ENCODE peak calls at places on chromosomes 2 and 18, in six cellular contexts. W, T, U, O, B and I are unnamed samples.

GRCh38 chr2:130882991-130883390 is 46.3 kb downstream of the ARHGEF4 start:
- DNase-seq in O (no peak), T (no peak), U (no peak), W (no peak), B (no peak), I (no peak)

GRCh38 chr2:201735486-201735885 is 37.0 kb upstream of the MPP4 start:
- DNase-seq in W (no peak), U (no peak), T (no peak), B (no peak), O (no peak), I (no peak)

GRCh38 chr18:78743078-78743477 is 236.5 kb upstream of the SALL3 start:
- DNase-seq in B (no peak), O (no peak), W (no peak), T (no peak), U (no peak), I (peak; percentile 5)

GRCh38 chr18:58965930-58966662 is 101.4 kb downstream of the ZNF532 start:
- DNase-seq in T (no peak), B (no peak), U (no peak), W (no peak), O (no peak), I (no peak)

GRCh38 chr2:9752441-9753275 is 90.6 kb upstream of the TAF1B start:
- DNase-seq in T (peak; percentile 33), B (peak; percentile 41), O (no peak), W (no peak), U (no peak), I (no peak)

GRCh38 chr2:230069418-230069817 is 694 bp upstream of the SLC16A14 start:
- DNase-seq in W (no peak), O (no peak), U (no peak), B (no peak), T (no peak), I (no peak)

GRCh38 chr18:3383381-3383915 is 66.5 kb upstream of the TGIF1 start:
- DNase-seq in B (no peak), O (peak; percentile 36), W (no peak), T (peak; percentile 16), U (no peak), I (peak; percentile 31)

GRCh38 chr2:223166975-223167650 is 115.1 kb downstream of the KCNE4 start:
- DNase-seq in U (no peak), O (no peak), T (no peak), B (no peak), W (no peak), I (no peak)

GRCh38 chr2:41962912-41963652 is 84.7 kb upstream of the PKDCC start:
- DNase-seq in O (no peak), B (no peak), W (no peak), U (no peak), T (peak; percentile 56), I (no peak)

GRCh38 chr2:179428659-179429058 is 164.0 kb upstream of the SESTD1 start:
- DNase-seq in O (peak; percentile 48), U (no peak), W (no peak), B (no peak), T (peak; percentile 19), I (no peak)

GRCh38 chr18:57943723-57944122 is 100.3 kb upstream of the NEDD4L start:
- DNase-seq in T (no peak), B (peak; percentile 48), W (no peak), U (no peak), O (no peak), I (peak; percentile 64)

GRCh38 chr2:185219981-185220380 is 518.6 kb upstream of the FSIP2 start:
- DNase-seq in B (peak; percentile 36), W (no peak), T (no peak), O (no peak), U (no peak), I (no peak)

GRCh38 chr2:69616755-69617154 is 26.8 kb downstream of the AAK1 start:
- DNase-seq in T (no peak), O (no peak), U (peak; percentile 51), B (no peak), W (no peak), I (no peak)

GRCh38 chr2:12131975-12132374 is 385.5 kb downstream of the LPIN1 start:
- DNase-seq in T (peak; percentile 66), W (no peak), B (peak; percentile 36), U (no peak), O (no peak), I (no peak)

GRCh38 chr2:184468826-184469225 is 129.5 kb upstream of the ZNF804A start:
- DNase-seq in O (no peak), T (no peak), W (no peak), U (no peak), B (no peak), I (no peak)

GRCh38 chr2:151159109-151159690 is 102.5 kb downstream of the RBM43 start:
- DNase-seq in W (no peak), T (no peak), U (no peak), O (no peak), B (no peak), I (no peak)

GRCh38 chr2:182456784-182457183 is 29.9 kb upstream of the PDE1A start:
- DNase-seq in O (no peak), T (peak; percentile 84), U (no peak), B (peak; percentile 5), W (no peak), I (no peak)

GRCh38 chr2:71790261-71791038 is 337.1 kb downstream of the DYSF start:
- DNase-seq in O (no peak), B (no peak), T (no peak), W (no peak), U (no peak), I (peak; percentile 7)

GRCh38 chr2:86443601-86444000 is 2.4 kb downstream of the KDM3A start:
- DNase-seq in W (no peak), U (no peak), O (no peak), B (no peak), T (no peak), I (no peak)

DNA sequence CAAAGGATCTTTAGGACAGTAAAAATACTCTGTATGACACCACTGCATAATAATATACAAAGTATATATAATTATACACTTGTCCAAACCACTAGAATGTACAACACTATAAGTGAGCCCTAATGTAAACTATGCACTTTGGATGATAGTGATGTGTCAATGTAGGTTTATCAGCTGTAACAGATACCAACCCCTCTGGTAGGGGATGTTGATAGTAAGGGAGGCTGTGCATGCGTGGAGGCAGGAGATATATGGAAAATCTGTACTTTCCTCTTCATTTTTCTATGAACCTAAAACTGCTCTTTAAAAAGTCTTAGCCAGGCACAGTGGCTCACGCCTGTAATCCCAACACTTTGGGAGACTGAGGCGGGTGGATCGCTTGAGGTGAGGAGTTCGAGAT is 37.5 kb upstream of the SP3 start:
- DNase-seq in B (no peak), T (no peak), U (no peak), W (no peak), O (no peak), I (no peak)
- H3K27ac ChIP-seq in B (no peak overlapping the region), T (no peak overlapping the region), U (no peak overlapping the region), W (no peak overlapping the region), O (no peak overlapping the region), I (no peak overlapping the region)

DNA sequence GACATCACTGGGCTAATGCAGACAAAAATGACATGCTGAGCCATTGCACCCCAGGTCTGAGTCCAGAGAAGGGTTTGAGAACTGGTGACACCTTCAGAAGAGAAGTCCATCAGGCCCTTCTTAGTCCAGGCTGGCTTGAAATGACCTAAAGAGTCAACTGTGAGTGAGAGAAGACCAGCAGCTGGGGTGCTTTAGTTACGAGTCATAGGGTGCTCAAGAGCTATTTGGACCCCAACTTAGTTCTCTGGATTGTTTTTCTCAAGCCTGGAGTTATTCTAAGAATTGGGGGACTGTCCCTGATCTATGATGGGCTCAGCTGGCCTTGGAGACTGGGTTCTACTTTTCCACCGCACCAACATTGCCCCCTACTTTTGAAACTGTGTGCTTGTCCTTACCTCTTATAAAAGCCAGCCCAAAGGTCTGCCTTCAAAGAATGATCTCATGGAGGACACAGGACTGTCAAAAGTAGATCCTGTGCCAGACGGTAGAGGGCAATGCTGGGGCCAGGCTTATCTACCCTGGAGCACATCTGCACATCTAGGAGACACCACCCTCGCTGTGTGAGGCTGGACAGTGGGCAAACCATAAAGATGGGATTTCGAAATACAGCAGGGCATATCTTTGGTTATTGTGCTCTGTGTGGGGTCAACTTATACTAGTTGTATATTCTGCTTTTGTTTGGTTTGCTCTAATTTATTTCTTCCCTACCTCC is 333.0 kb upstream of the SLC14A2 start:
- DNase-seq in O (no peak), W (no peak), T (no peak), U (no peak), B (no peak), I (no peak)
- TF ChIP-seq CTCF in O (peak; percentile 7), W (no peak), T (no peak), U (no peak), B (peak; percentile 20), I (peak; percentile 35)

GRCh38 chr18:61891874-61892273 is 933 bp downstream of the RNF152 start:
- DNase-seq in O (no peak), T (no peak), B (no peak), U (no peak), W (no peak), I (no peak)
- H3K4me3 ChIP-seq in O (peak overlapping the region; percentile 89), T (peak overlapping the region; percentile 98), B (peak overlapping the region; percentile 90), U (no peak overlapping the region), W (peak overlapping the region; percentile 88), I (no peak overlapping the region)

GRCh38 chr2:25131567-25132295 is 36.6 kb downstream of the POMC start:
- DNase-seq in O (peak; percentile 60), W (peak; percentile 27), T (peak; percentile 34), B (no peak), U (no peak), I (no peak)

GRCh38 chr2:25129901-25130520 is 38.4 kb downstream of the POMC start:
- DNase-seq in U (no peak), T (no peak), O (no peak), B (no peak), W (no peak), I (no peak)

GRCh38 chr2:25131253-25131566 is 37.2 kb downstream of the POMC start:
- DNase-seq in W (no peak), O (no peak), T (no peak), B (no peak), U (no peak), I (no peak)

GRCh38 chr2:25132693-25133092 is 35.7 kb downstream of the POMC start:
- DNase-seq in U (no peak), W (no peak), B (no peak), O (no peak), T (no peak), I (no peak)

DNA sequence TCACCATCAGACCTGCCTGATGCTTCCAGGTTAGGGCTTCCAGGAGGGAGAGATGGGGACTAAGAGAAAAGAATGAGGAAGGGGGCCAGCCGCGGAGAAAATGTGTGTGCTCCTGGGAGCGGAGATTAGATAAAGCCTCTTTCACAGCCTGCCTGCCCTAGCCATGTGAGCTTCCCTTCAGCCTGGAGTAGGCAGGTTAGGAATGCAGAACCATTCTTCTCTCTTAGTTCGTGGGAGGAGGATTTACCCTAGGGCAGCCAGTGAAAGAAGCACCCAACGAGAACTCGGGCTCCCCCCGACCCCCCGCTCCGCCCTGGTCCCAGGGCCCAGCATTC is 36.1 kb downstream of the POMC start:
- DNase-seq in W (no peak), T (peak; percentile 23), O (no peak), B (no peak), U (no peak), I (no peak)
- H3K27ac ChIP-seq in W (no peak overlapping the region), T (no peak overlapping the region), O (no peak overlapping the region), B (no peak overlapping the region), U (no peak overlapping the region), I (no peak overlapping the region)